ENCODE peak calls at places on chromosome 12, in five cellular contexts. P is mucosa of descending colon, Y is psoas muscle, R is left ventricle myocardium inferior, L is uterus. T is an unnamed sample. For H3K4me1, the result is how much of the 10 kb centered on the place peaks cover.

GRCh38 chr12:77974643-77975042 is 143.9 kb downstream of the NAV3 start:
- DNase-seq in R (no peak), Y (no peak), L (no peak), P (no peak), T (no peak)

GRCh38 chr12:7935773-7936581 is at the start of gene SLC2A3:
- DNase-seq in Y (no peak), P (no peak), L (peak), R (peak), T (no peak)

GRCh38 chr12:64029013-64029857 is 184.7 kb downstream of the SRGAP1 start:
- DNase-seq in Y (peak), L (peak), P (no peak), R (no peak), T (no peak)

GRCh38 chr12:122028601-122029560 is 7.2 kb downstream of the BCL7A start:
- DNase-seq in R (no peak), P (no peak), L (no peak), Y (no peak), T (no peak)

GRCh38 chr12:25272937-25273526 is 22.3 kb upstream of the KRAS start:
- DNase-seq in P (no peak), R (no peak), Y (no peak), L (no peak), T (no peak)

GRCh38 chr12:109310247-109311125 is 1.4 kb upstream of the FOXN4 start:
- DNase-seq in Y (no peak), R (no peak), L (no peak), P (no peak), T (no peak)

GRCh38 chr12:105109465-105110212 is 2.1 kb downstream of the WASHC4 start:
- DNase-seq in P (no peak), L (no peak), Y (no peak), R (no peak), T (no peak)

GRCh38 chr12:27343255-27344000 is 10.8 kb downstream of the BMAL2 start:
- DNase-seq in Y (no peak), L (no peak), P (no peak), R (no peak), T (no peak)

GRCh38 chr12:21649034-21649433 is 8.6 kb downstream of the LDHB start:
- DNase-seq in R (no peak), L (no peak), P (no peak), Y (no peak), T (no peak)

GRCh38 chr12:124956571-124956970 is 32.4 kb downstream of the DHX37 start:
- DNase-seq in Y (no peak), R (no peak), L (no peak), P (no peak), T (no peak)

GRCh38 chr12:103647267-103647666 is 60.2 kb downstream of the STAB2 start:
- DNase-seq in Y (no peak), L (no peak), P (no peak), R (no peak), T (no peak)

GRCh38 chr12:58363971-58364370 is 422.6 kb downstream of the ATP23 start:
- DNase-seq in L (no peak), R (no peak), P (no peak), Y (no peak), T (no peak)

GRCh38 chr12:39606712-39607423 is 12.7 kb downstream of the ABCD2 start:
- DNase-seq in P (no peak), R (no peak), Y (no peak), L (no peak), T (no peak)

GRCh38 chr12:33628087-33628486 is 188.5 kb upstream of the SYT10 start:
- DNase-seq in L (no peak), R (no peak), Y (no peak), P (no peak), T (no peak)

GRCh38 chr12:47877081-47877480 is 27.7 kb downstream of the VDR start:
- DNase-seq in P (no peak), R (no peak), Y (no peak), L (no peak), T (no peak)

GRCh38 chr12:76558684-76559276 is 791 bp downstream of the OSBPL8 start:
- DNase-seq in P (peak), L (peak), Y (peak), R (peak), T (peak)

GRCh38 chr12:124861492-124861891 is 2.2 kb downstream of the SCARB1 start:
- DNase-seq in L (peak), R (peak), P (no peak), Y (no peak), T (peak)

GRCh38 chr12:88163371-88163770 is 21.3 kb downstream of the TMTC3 start:
- DNase-seq in P (no peak), R (no peak), L (no peak), Y (no peak), T (no peak)

GRCh38 chr12:40137252-40137651 is 31.4 kb upstream of the SLC2A13 start:
- DNase-seq in Y (no peak), L (no peak), R (no peak), P (no peak), T (no peak)

GRCh38 chr12:129676411-129676810 is 227.4 kb downstream of the TMEM132D start:
- DNase-seq in L (no peak), Y (no peak), R (no peak), P (no peak), T (no peak)

DNA sequence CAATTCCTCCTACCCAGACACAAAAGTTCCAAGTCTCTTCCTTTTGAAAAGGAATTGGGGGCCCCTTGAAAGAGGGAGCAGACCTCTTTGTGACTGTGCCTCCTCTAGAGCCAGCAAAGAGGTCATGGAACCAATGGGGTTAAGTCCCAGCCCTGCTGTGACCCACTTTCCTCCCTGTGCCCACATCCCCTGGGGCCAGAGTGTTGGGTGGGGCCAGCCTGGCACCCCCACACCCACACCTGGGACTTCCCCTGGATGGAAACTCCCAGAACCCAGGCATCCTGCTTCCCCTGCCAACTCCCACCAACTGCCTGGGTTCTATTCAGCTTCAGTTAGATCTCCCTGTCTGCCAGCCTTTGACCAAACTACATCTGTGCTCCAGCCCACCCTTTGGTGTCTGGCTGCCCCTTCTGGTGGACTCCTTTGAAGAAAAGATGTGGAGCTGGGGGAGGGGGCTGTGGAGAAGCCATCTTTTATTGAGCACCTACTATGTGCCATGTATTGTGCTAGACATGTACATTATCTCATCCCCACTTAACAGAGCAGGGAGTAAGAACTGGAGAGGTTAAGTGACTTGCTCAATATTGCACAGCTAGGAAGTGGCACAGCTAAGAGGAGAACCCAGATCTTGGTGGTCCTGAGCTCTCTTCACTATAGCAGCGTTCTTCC is 4.6 kb upstream of the RARG start:
- DNase-seq in Y (no peak), L (no peak), P (no peak), R (no peak), T (no peak)
- H3K4me1 ChIP-seq in Y (under half), L (under half), P (under half), R (under half), T (under half)

DNA sequence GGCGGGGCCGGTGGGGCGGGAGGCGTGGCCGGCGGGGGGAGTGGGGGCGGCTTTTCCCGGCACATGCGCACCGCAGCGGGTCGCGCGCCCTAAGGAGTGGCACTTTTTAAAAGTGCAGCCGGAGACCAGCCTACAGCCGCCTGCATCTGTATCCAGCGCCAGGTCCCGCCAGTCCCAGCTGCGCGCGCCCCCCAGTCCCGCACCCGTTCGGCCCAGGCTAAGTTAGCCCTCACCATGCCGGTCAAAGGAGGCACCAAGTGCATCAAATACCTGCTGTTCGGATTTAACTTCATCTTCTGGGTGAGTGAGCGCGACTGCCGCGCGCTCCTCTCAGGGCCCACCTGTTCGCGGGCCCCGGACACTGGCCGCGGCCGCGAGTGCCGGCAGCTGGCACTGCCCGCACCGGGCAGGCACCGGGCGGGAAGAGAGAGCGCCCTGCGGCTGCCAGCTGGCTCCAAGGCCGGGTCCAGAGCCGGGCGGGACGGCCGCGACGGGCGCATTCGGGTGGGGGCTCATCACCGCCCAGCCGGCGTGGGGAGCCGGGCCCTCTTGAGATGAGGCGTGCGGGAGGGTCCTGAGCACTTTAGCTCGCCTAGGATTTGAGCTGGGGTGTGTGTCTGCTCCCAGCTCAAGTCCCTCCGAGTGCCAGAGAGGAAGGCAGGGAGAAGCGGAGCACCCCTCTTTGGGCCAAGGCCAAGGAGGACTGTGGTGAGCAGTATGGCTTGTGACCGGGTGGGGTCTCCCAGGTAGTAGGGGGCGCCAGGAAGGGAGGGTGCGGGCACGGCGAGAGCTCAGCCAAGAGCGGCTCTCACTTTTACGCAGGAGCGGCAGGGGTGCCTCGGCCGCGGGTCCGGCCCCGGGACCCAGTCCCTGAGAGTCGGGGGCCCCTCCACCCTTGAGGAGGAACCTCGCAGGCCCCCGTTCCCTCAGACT is at the start of gene CD9:
- DNase-seq in R (peak), Y (peak), P (peak), L (peak), T (no peak)
- TF ChIP-seq CTCF in R (no peak), Y (no peak), P (no peak), L (no peak), T (no peak)

GRCh38 chr12:53219956-53220856 is 11.8 kb downstream of the RARG start:
- DNase-seq in R (peak), Y (peak), L (no peak), P (peak), T (no peak)
- H3K4me1 ChIP-seq in R (half or more), Y (under half), L (under half), P (half or more), T (half or more)

DNA sequence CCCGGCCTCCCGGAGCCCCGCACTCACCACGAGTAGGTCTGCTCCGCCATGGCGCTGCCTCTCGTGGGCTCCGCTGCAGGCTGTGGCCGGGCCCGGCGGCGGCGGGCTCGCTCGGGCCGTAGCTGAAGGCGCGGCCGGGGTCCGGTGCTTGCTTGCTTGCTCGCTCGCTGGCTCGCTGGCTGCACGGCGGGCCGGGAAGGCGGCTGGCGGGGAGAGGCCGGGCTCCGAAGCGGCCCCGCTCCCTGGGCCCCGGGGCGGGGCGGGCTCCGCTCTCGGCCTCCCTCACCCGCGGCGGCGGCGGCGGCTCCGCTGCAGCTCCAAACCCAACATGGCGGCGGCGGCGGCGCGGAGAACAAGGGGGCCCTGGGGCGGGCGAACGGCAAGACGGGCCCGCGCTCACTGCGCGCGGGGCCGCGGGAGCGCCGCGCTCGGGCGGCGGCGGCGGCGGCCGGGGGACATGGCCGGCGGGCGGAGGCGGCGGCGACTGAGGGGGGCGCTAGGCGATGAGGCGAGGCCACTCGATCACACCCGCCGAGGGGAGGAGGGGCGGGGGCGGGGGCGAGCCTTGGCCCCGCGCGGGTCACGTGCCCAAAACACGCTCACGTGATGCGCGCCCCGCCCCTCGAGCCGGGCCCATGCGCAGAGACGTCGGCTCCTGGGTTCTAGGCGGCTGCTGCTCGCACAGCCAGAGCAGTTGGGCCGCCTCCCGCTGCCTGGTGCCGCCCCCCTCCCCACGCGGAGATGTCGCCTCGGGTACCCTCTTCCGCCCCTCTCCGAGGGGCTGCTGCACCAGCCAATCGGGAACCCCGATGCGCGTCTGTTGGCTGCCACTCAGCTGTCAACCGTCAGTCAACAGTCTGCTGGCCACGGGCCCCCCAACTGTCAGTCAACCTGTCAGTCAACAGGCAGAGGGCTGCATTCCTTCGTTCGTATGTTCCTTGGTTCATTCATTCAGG is at the start of gene SPPL3:
- DNase-seq in R (peak), P (peak), Y (peak), L (peak), T (peak)
- TF ChIP-seq CTCF in R (no peak), P (no peak), Y (no peak), L (peak), T (no peak)

GRCh38 chr12:2083008-2083407 is 30.2 kb downstream of the CACNA1C start:
- DNase-seq in Y (no peak), L (no peak), R (no peak), P (no peak), T (no peak)

GRCh38 chr12:2080604-2081003 is 27.8 kb downstream of the CACNA1C start:
- DNase-seq in P (no peak), R (no peak), Y (no peak), L (no peak), T (no peak)

GRCh38 chr12:2082321-2082720 is 29.5 kb downstream of the CACNA1C start:
- DNase-seq in P (no peak), L (no peak), R (no peak), Y (no peak), T (no peak)

GRCh38 chr12:2083561-2083960 is 30.8 kb downstream of the CACNA1C start:
- DNase-seq in Y (no peak), L (no peak), P (no peak), R (no peak), T (no peak)

DNA sequence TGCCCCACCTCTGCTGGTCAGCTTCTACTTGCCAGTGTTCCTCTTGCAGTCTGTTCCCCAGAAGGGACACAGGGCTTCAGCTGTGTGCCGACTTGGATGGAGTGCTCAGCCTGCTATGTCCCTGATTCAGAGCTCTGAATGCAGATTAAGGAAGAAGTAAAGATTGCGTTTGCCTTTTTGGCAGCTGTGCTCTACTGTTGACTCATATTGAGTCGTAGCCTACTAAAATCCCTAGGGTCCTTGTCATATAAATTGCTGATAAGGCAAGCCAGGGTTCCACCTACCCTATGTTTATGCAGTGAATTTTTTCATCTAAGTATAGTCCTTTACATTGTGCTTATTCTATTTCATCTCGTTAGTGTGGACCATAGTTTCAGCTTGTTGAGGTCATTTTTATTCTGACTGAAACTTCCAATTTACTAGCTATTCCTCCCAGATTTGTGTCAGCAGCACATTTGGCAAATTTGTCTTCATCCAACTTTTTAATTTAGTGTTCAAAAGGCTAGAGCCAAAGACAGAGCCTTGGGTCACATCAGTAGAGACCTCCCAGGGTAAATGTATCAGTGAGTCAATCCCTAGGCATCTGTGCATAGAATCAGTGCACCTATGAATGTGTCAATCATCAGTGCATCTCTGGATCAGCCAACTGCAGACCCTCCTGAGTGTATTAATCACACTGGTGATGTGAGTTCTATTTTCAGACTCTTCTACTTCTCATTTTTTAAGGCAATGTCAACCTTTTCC is 31.9 kb downstream of the CACNA1C start:
- DNase-seq in R (peak), Y (peak), P (no peak), L (peak), T (no peak)
- H3K4me1 ChIP-seq in R (half or more), Y (under half), P (under half), L (under half), T (half or more)